ENCODE peak calls at places on chromosomes 13 and 19, in nine cellular contexts. One of them, this sample, is unnamed. For H3K4me1, the result is how much of the 10 kb centered on the place peaks cover.

GRCh38 chr19:30649934-30650614 is 277.9 kb downstream of the ZNF536 start:
- DNase-seq in effector memory CD4-positive, alpha-beta T cell: no peak
- DNase-seq in heart left ventricle: no peak
- DNase-seq in heart right ventricle: peak
- DNase-seq in psoas muscle: no peak
- DNase-seq in ovary: no peak
- DNase-seq in K562: peak
- DNase-seq in BE2C: peak
- DNase-seq in aorta: no peak
- DNase-seq in this sample: peak

GRCh38 chr19:800360-801029 is 3.2 kb downstream of the PTBP1 start:
- DNase-seq in effector memory CD4-positive, alpha-beta T cell: no peak
- DNase-seq in heart left ventricle: no peak
- DNase-seq in heart right ventricle: no peak
- DNase-seq in psoas muscle: peak
- DNase-seq in ovary: no peak
- DNase-seq in K562: peak
- DNase-seq in BE2C: peak
- DNase-seq in aorta: no peak
- DNase-seq in this sample: no peak

GRCh38 chr13:53045110-53045509 is 16.5 kb downstream of the OLFM4 start:
- DNase-seq in effector memory CD4-positive, alpha-beta T cell: no peak
- DNase-seq in heart left ventricle: no peak
- DNase-seq in heart right ventricle: peak
- DNase-seq in psoas muscle: no peak
- DNase-seq in ovary: peak
- DNase-seq in K562: no peak
- DNase-seq in BE2C: no peak
- DNase-seq in aorta: no peak
- DNase-seq in this sample: no peak

GRCh38 chr13:62432906-62433305 is 1017.3 kb upstream of the PCDH20 start:
- DNase-seq in effector memory CD4-positive, alpha-beta T cell: no peak
- DNase-seq in heart left ventricle: no peak
- DNase-seq in heart right ventricle: no peak
- DNase-seq in psoas muscle: no peak
- DNase-seq in ovary: no peak
- DNase-seq in K562: no peak
- DNase-seq in BE2C: no peak
- DNase-seq in aorta: no peak
- DNase-seq in this sample: no peak

GRCh38 chr19:8302734-8303133 is 5.4 kb downstream of the CD320 start:
- DNase-seq in effector memory CD4-positive, alpha-beta T cell: no peak
- DNase-seq in heart left ventricle: no peak
- DNase-seq in heart right ventricle: no peak
- DNase-seq in psoas muscle: no peak
- DNase-seq in ovary: peak
- DNase-seq in K562: no peak
- DNase-seq in BE2C: no peak
- DNase-seq in aorta: peak
- DNase-seq in this sample: peak

GRCh38 chr19:45179063-45179847 is 671 bp downstream of the BLOC1S3 start:
- DNase-seq in effector memory CD4-positive, alpha-beta T cell: peak
- DNase-seq in heart left ventricle: peak
- DNase-seq in heart right ventricle: peak
- DNase-seq in psoas muscle: peak
- DNase-seq in ovary: peak
- DNase-seq in K562: peak
- DNase-seq in BE2C: peak
- DNase-seq in aorta: peak
- DNase-seq in this sample: peak

GRCh38 chr19:14106840-14107239 is 10.7 kb downstream of the PRKACA start:
- DNase-seq in effector memory CD4-positive, alpha-beta T cell: no peak
- DNase-seq in heart left ventricle: peak
- DNase-seq in heart right ventricle: no peak
- DNase-seq in psoas muscle: no peak
- DNase-seq in ovary: no peak
- DNase-seq in K562: no peak
- DNase-seq in BE2C: no peak
- DNase-seq in aorta: no peak
- DNase-seq in this sample: no peak

GRCh38 chr13:40043759-40044158 is 388.3 kb downstream of the COG6 start:
- DNase-seq in effector memory CD4-positive, alpha-beta T cell: no peak
- DNase-seq in heart left ventricle: no peak
- DNase-seq in heart right ventricle: no peak
- DNase-seq in psoas muscle: no peak
- DNase-seq in ovary: no peak
- DNase-seq in K562: no peak
- DNase-seq in BE2C: no peak
- DNase-seq in aorta: no peak
- DNase-seq in this sample: no peak

GRCh38 chr13:110640591-110641029 is 25.3 kb downstream of the NAXD start:
- DNase-seq in effector memory CD4-positive, alpha-beta T cell: no peak
- DNase-seq in heart left ventricle: peak
- DNase-seq in heart right ventricle: peak
- DNase-seq in psoas muscle: no peak
- DNase-seq in ovary: peak
- DNase-seq in K562: no peak
- DNase-seq in BE2C: peak
- DNase-seq in aorta: no peak
- DNase-seq in this sample: no peak

GRCh38 chr19:42267644-42268141 is 1.4 kb upstream of the CIC start:
- DNase-seq in effector memory CD4-positive, alpha-beta T cell: no peak
- DNase-seq in heart left ventricle: peak
- DNase-seq in heart right ventricle: no peak
- DNase-seq in psoas muscle: no peak
- DNase-seq in ovary: no peak
- DNase-seq in K562: no peak
- DNase-seq in BE2C: no peak
- DNase-seq in aorta: no peak
- DNase-seq in this sample: no peak

GRCh38 chr13:114162533-114162922 is 16.5 kb upstream of the CFAP97D2 start:
- DNase-seq in effector memory CD4-positive, alpha-beta T cell: no peak
- DNase-seq in heart left ventricle: no peak
- DNase-seq in heart right ventricle: no peak
- DNase-seq in psoas muscle: no peak
- DNase-seq in ovary: no peak
- DNase-seq in K562: no peak
- DNase-seq in BE2C: no peak
- DNase-seq in aorta: no peak
- DNase-seq in this sample: no peak

GRCh38 chr19:7492142-7493055 is 3.6 kb upstream of the PEX11G start:
- DNase-seq in effector memory CD4-positive, alpha-beta T cell: no peak
- DNase-seq in heart left ventricle: no peak
- DNase-seq in heart right ventricle: no peak
- DNase-seq in psoas muscle: no peak
- DNase-seq in ovary: no peak
- DNase-seq in K562: no peak
- DNase-seq in BE2C: no peak
- DNase-seq in aorta: no peak
- DNase-seq in this sample: no peak

GRCh38 chr13:27124571-27124970 is 47.0 kb downstream of the USP12 start:
- DNase-seq in effector memory CD4-positive, alpha-beta T cell: no peak
- DNase-seq in heart left ventricle: no peak
- DNase-seq in heart right ventricle: no peak
- DNase-seq in psoas muscle: no peak
- DNase-seq in ovary: no peak
- DNase-seq in K562: no peak
- DNase-seq in BE2C: no peak
- DNase-seq in aorta: no peak
- DNase-seq in this sample: no peak

GRCh38 chr19:6278740-6279619 is 795 bp downstream of the MLLT1 start:
- DNase-seq in effector memory CD4-positive, alpha-beta T cell: no peak
- DNase-seq in heart left ventricle: no peak
- DNase-seq in heart right ventricle: no peak
- DNase-seq in psoas muscle: no peak
- DNase-seq in ovary: peak
- DNase-seq in K562: no peak
- DNase-seq in BE2C: no peak
- DNase-seq in aorta: no peak
- DNase-seq in this sample: no peak

GRCh38 chr13:97946951-97947588 is 6.4 kb upstream of the IPO5 start:
- DNase-seq in effector memory CD4-positive, alpha-beta T cell: no peak
- DNase-seq in heart left ventricle: no peak
- DNase-seq in heart right ventricle: no peak
- DNase-seq in psoas muscle: no peak
- DNase-seq in ovary: no peak
- DNase-seq in K562: no peak
- DNase-seq in BE2C: no peak
- DNase-seq in aorta: no peak
- DNase-seq in this sample: no peak

GRCh38 chr19:34393629-34394028 is 10.6 kb upstream of the PDCD2L start:
- DNase-seq in effector memory CD4-positive, alpha-beta T cell: no peak
- DNase-seq in heart left ventricle: no peak
- DNase-seq in heart right ventricle: no peak
- DNase-seq in psoas muscle: peak
- DNase-seq in ovary: no peak
- DNase-seq in K562: no peak
- DNase-seq in BE2C: no peak
- DNase-seq in aorta: no peak
- DNase-seq in this sample: no peak

GRCh38 chr13:20997301-20998061 is 63.9 kb downstream of the LATS2 start:
- DNase-seq in effector memory CD4-positive, alpha-beta T cell: no peak
- DNase-seq in heart left ventricle: peak
- DNase-seq in heart right ventricle: peak
- DNase-seq in psoas muscle: no peak
- DNase-seq in ovary: no peak
- DNase-seq in K562: no peak
- DNase-seq in BE2C: no peak
- DNase-seq in aorta: peak
- DNase-seq in this sample: peak

DNA sequence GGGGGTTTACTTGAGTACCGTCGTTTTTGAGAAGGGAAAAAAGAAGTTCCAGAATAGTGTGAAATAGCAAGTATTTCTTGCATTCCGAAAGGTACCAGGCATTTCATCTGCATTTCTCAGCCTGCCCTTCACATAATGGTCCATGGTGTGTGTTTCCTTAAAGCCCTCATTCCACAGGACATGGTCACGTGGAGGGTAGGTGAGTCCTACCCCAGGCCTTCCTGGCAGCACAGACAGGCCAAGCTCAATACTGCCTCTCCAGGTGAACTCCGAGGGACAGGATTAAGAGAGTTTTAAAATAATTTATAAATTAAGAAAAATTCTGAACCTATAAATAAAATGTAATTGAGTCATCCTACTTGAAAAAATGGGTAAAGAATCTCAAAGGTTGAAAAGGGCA is 64.7 kb downstream of the TNFRSF19 start:
- DNase-seq in effector memory CD4-positive, alpha-beta T cell: no peak
- DNase-seq in heart left ventricle: no peak
- DNase-seq in heart right ventricle: no peak
- DNase-seq in psoas muscle: no peak
- DNase-seq in ovary: no peak
- DNase-seq in K562: no peak
- DNase-seq in BE2C: no peak
- DNase-seq in aorta: no peak
- DNase-seq in this sample: no peak
- H3K4me1 ChIP-seq in effector memory CD4-positive, alpha-beta T cell: under half
- H3K4me1 ChIP-seq in heart left ventricle: under half
- H3K4me1 ChIP-seq in heart right ventricle: half or more
- H3K4me1 ChIP-seq in psoas muscle: under half
- H3K4me1 ChIP-seq in ovary: under half
- H3K4me1 ChIP-seq in K562: under half
- H3K4me1 ChIP-seq in BE2C: under half
- H3K4me1 ChIP-seq in aorta: under half
- H3K4me1 ChIP-seq in this sample: under half

GRCh38 chr19:16368385-16369305 is 44.0 kb downstream of the KLF2 start:
- DNase-seq in effector memory CD4-positive, alpha-beta T cell: peak
- DNase-seq in heart left ventricle: no peak
- DNase-seq in heart right ventricle: no peak
- DNase-seq in psoas muscle: no peak
- DNase-seq in ovary: no peak
- DNase-seq in K562: no peak
- DNase-seq in BE2C: no peak
- DNase-seq in aorta: peak
- DNase-seq in this sample: no peak
- H3K4me1 ChIP-seq in effector memory CD4-positive, alpha-beta T cell: half or more
- H3K4me1 ChIP-seq in heart left ventricle: under half
- H3K4me1 ChIP-seq in heart right ventricle: under half
- H3K4me1 ChIP-seq in psoas muscle: under half
- H3K4me1 ChIP-seq in ovary: under half
- H3K4me1 ChIP-seq in K562: under half
- H3K4me1 ChIP-seq in BE2C: under half
- H3K4me1 ChIP-seq in aorta: under half
- H3K4me1 ChIP-seq in this sample: under half

DNA sequence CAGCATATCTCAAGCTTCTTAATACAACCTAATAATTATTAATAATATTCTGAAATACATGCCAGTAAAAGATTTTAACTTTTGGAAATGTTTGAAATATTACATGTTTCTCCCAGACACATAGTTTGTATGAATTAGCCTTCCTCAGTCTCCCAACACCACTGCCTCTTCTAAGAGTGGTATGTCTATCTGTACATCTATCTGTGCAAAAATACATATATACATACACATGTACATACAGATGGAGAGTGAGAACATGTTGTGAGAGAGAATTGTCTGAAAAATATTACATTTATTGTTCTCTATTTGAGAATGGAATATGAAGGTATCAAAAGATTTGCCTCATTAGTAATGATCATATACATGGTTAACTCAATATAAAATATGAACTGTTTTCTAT is 1567.2 kb upstream of the PRR20A start:
- DNase-seq in effector memory CD4-positive, alpha-beta T cell: no peak
- DNase-seq in heart left ventricle: no peak
- DNase-seq in heart right ventricle: no peak
- DNase-seq in psoas muscle: no peak
- DNase-seq in ovary: no peak
- DNase-seq in K562: no peak
- DNase-seq in BE2C: no peak
- DNase-seq in aorta: no peak
- DNase-seq in this sample: no peak
- H3K4me1 ChIP-seq in effector memory CD4-positive, alpha-beta T cell: under half
- H3K4me1 ChIP-seq in heart left ventricle: under half
- H3K4me1 ChIP-seq in heart right ventricle: under half
- H3K4me1 ChIP-seq in psoas muscle: under half
- H3K4me1 ChIP-seq in ovary: under half
- H3K4me1 ChIP-seq in K562: under half
- H3K4me1 ChIP-seq in BE2C: under half
- H3K4me1 ChIP-seq in aorta: under half
- H3K4me1 ChIP-seq in this sample: under half

DNA sequence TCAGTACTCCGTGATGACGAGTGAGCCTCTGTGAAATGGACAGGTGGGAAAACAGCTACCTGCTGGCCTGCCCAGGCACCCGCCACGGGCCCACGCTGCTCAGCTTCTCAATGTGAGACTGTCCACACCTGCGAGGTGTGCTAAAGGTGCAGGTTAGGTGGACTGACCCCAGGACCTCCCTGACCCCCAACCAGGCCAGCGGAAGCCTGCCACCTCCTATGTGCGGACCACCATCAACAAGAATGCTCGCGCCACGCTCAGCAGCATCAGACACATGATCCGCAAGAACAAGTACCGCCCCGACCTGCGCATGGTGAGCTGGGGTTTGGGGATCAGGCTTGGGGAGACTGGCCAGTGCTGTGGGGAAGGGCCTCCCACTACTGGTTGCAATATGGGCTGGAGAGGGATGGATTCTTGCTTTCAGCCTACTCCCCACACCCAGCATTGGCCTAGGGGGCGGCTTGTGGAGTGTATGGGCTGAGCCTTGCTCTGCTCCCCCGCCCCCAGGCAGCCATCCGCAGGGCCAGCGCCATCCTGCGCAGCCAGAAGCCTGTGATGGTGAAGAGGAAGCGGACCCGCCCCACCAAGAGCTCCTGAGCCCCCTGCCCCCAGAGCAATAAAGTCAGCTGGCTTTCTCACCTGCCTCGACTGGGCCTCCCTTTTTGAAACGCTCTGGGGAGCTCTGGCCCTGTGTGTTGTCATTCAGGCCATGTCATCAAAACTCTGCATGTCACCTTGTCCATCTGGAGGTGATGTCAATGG is 2.2 kb downstream of the RPL28 start:
- DNase-seq in effector memory CD4-positive, alpha-beta T cell: no peak
- DNase-seq in heart left ventricle: no peak
- DNase-seq in heart right ventricle: no peak
- DNase-seq in psoas muscle: no peak
- DNase-seq in ovary: no peak
- DNase-seq in K562: no peak
- DNase-seq in BE2C: no peak
- DNase-seq in aorta: no peak
- DNase-seq in this sample: no peak
- H3K4me1 ChIP-seq in effector memory CD4-positive, alpha-beta T cell: under half
- H3K4me1 ChIP-seq in heart left ventricle: under half
- H3K4me1 ChIP-seq in heart right ventricle: half or more
- H3K4me1 ChIP-seq in psoas muscle: under half
- H3K4me1 ChIP-seq in ovary: under half
- H3K4me1 ChIP-seq in K562: half or more
- H3K4me1 ChIP-seq in BE2C: under half
- H3K4me1 ChIP-seq in aorta: under half
- H3K4me1 ChIP-seq in this sample: under half